ENCODE peak calls at places on chromosomes 5 and 9, in four cellular contexts. One of them, this sample, is unnamed.
A peak's percentile ranks its signal among the peaks of the same experiment; 100 is the strongest.

GRCh38 chr9:69546265-69546664 is 125.9 kb downstream of the APBA1 start:
- DNase-seq in HepG2: peak; percentile 21
- DNase-seq in WTC11: peak; percentile 64
- DNase-seq in K562: no peak
- DNase-seq in this sample: no peak

GRCh38 chr5:146467729-146468128 is 20.6 kb downstream of the TCERG1 start:
- DNase-seq in HepG2: no peak
- DNase-seq in WTC11: no peak
- DNase-seq in K562: no peak
- DNase-seq in this sample: no peak

GRCh38 chr9:6869081-6869948 is 111.5 kb downstream of the KDM4C start:
- DNase-seq in WTC11: no peak
- DNase-seq in HepG2: no peak
- DNase-seq in K562: no peak
- DNase-seq in this sample: no peak

GRCh38 chr9:131013015-131013755 is 4.2 kb downstream of the LAMC3 start:
- DNase-seq in HepG2: no peak
- DNase-seq in WTC11: no peak
- DNase-seq in K562: peak; percentile 62
- DNase-seq in this sample: no peak

GRCh38 chr5:124663101-124663506 is 83.3 kb downstream of the ZNF608 start:
- DNase-seq in K562: peak; percentile 44
- DNase-seq in WTC11: no peak
- DNase-seq in HepG2: peak; percentile 95
- DNase-seq in this sample: no peak

GRCh38 chr5:89028579-89029272 is 145.7 kb upstream of the MEF2C start:
- DNase-seq in K562: no peak
- DNase-seq in HepG2: no peak
- DNase-seq in WTC11: no peak
- DNase-seq in this sample: no peak

GRCh38 chr9:107782381-107782780 is 292.8 kb upstream of the KLF4 start:
- DNase-seq in HepG2: no peak
- DNase-seq in K562: no peak
- DNase-seq in WTC11: no peak
- DNase-seq in this sample: no peak

GRCh38 chr9:3498691-3499090 is 27.1 kb downstream of the RFX3 start:
- DNase-seq in WTC11: no peak
- DNase-seq in K562: no peak
- DNase-seq in HepG2: no peak
- DNase-seq in this sample: no peak

GRCh38 chr5:128513816-128514215 is 24.2 kb downstream of the FBN2 start:
- DNase-seq in WTC11: no peak
- DNase-seq in K562: no peak
- DNase-seq in HepG2: no peak
- DNase-seq in this sample: no peak

GRCh38 chr5:56950626-56951130 is 1.2 kb downstream of the MIER3 start:
- DNase-seq in K562: peak; percentile 65
- DNase-seq in WTC11: peak; percentile 53
- DNase-seq in HepG2: peak; percentile 3
- DNase-seq in this sample: peak; percentile 5

GRCh38 chr9:134358026-134358967 is 32.0 kb downstream of the RXRA start:
- DNase-seq in K562: no peak
- DNase-seq in WTC11: no peak
- DNase-seq in HepG2: no peak
- DNase-seq in this sample: no peak

GRCh38 chr5:142626056-142626455 is 59.8 kb downstream of the FGF1 start:
- DNase-seq in WTC11: no peak
- DNase-seq in K562: no peak
- DNase-seq in HepG2: no peak
- DNase-seq in this sample: no peak

GRCh38 chr9:20640331-20641187 is 18.3 kb upstream of the MLLT3 start:
- DNase-seq in K562: no peak
- DNase-seq in HepG2: no peak
- DNase-seq in WTC11: no peak
- DNase-seq in this sample: peak; percentile 99

GRCh38 chr9:4732890-4733289 is 8.1 kb downstream of the AK3 start:
- DNase-seq in WTC11: no peak
- DNase-seq in K562: no peak
- DNase-seq in HepG2: no peak
- DNase-seq in this sample: no peak

GRCh38 chr5:141560141-141560540 is 58.7 kb downstream of the DIAPH1 start:
- DNase-seq in K562: no peak
- DNase-seq in HepG2: no peak
- DNase-seq in WTC11: no peak
- DNase-seq in this sample: no peak

GRCh38 chr5:68479524-68479923 is 264.0 kb downstream of the PIK3R1 start:
- DNase-seq in WTC11: no peak
- DNase-seq in K562: no peak
- DNase-seq in HepG2: no peak
- DNase-seq in this sample: no peak

GRCh38 chr5:95962785-95963184 is 1.1 kb upstream of the ELL2 start:
- DNase-seq in HepG2: peak; percentile 77
- DNase-seq in K562: peak; percentile 22
- DNase-seq in WTC11: peak; percentile 72
- DNase-seq in this sample: no peak

GRCh38 chr9:38107405-38107804 is 38.4 kb upstream of the SHB start:
- DNase-seq in K562: no peak
- DNase-seq in HepG2: no peak
- DNase-seq in WTC11: no peak
- DNase-seq in this sample: no peak

GRCh38 chr9:85007753-85008152 is 338.2 kb downstream of the NTRK2 start:
- DNase-seq in WTC11: no peak
- DNase-seq in K562: no peak
- DNase-seq in HepG2: no peak
- DNase-seq in this sample: no peak

GRCh38 chr5:82470185-82470584 is 192.0 kb upstream of the RPS23 start:
- DNase-seq in WTC11: no peak
- DNase-seq in K562: no peak
- DNase-seq in HepG2: no peak
- DNase-seq in this sample: no peak

GRCh38 chr5:58188287-58188651 is 271.6 kb downstream of the PLK2 start:
- DNase-seq in K562: no peak
- DNase-seq in WTC11: no peak
- DNase-seq in HepG2: peak; percentile 29
- DNase-seq in this sample: no peak

GRCh38 chr5:157821822-157822622 is 36.9 kb downstream of the CLINT1 start:
- DNase-seq in WTC11: no peak
- DNase-seq in K562: no peak
- DNase-seq in HepG2: peak; percentile 35
- DNase-seq in this sample: no peak

GRCh38 chr5:133980652-133981051 is 12.2 kb upstream of the C5orf15 start:
- DNase-seq in K562: no peak
- DNase-seq in HepG2: no peak
- DNase-seq in WTC11: no peak
- DNase-seq in this sample: no peak

GRCh38 chr5:81786509-81786908 is 35.6 kb upstream of the SSBP2 start:
- DNase-seq in HepG2: no peak
- DNase-seq in WTC11: no peak
- DNase-seq in K562: no peak
- DNase-seq in this sample: no peak

GRCh38 chr5:146072595-146072994 is 32.8 kb downstream of the PLAC8L1 start:
- DNase-seq in HepG2: no peak
- DNase-seq in WTC11: no peak
- DNase-seq in K562: no peak
- DNase-seq in this sample: no peak

GRCh38 chr9:12794024-12794799 is 19.4 kb downstream of the LURAP1L start:
- DNase-seq in HepG2: peak; percentile 35
- DNase-seq in WTC11: no peak
- DNase-seq in K562: no peak
- DNase-seq in this sample: no peak

GRCh38 chr9:78031826-78032598 is 401 bp upstream of the GNAQ start:
- DNase-seq in HepG2: peak; percentile 82
- DNase-seq in K562: peak; percentile 83
- DNase-seq in WTC11: peak; percentile 85
- DNase-seq in this sample: no peak

GRCh38 chr5:81820315-81820636 is 69.4 kb upstream of the SSBP2 start:
- DNase-seq in WTC11: no peak
- DNase-seq in HepG2: no peak
- DNase-seq in K562: no peak
- DNase-seq in this sample: no peak

GRCh38 chr9:120424248-120424647 is 155.7 kb downstream of the CDK5RAP2 start:
- DNase-seq in K562: no peak
- DNase-seq in WTC11: no peak
- DNase-seq in HepG2: no peak
- DNase-seq in this sample: no peak

DNA sequence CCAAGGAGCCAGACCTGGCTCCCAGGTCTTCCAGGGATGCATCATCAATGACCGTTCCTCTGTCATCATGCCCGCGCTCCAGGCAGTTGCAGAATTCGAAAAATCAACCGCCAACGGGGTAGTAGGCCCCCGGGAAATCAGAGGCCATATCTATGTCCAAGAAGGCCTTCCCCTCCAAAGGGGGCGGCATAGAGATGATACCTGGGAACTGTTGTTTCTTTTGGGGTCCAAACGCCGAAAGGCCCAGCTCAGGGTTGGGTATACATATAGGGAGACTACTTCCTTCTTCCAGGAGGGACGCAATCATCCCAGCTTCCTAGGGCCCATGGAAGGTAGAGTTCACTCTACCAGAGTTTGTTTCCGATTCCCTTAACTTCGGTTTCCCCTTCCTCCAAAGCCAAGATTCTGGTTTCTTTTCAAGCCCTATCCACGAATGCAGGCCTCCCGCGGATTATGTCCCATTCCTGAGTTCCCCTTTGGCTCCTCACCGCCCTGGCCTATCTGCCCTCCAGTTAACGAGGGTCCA is 754 bp downstream of the DCAF12 start:
- DNase-seq in HepG2: peak; percentile 21
- DNase-seq in K562: peak; percentile 41
- DNase-seq in WTC11: peak; percentile 16
- DNase-seq in this sample: no peak
- TF ChIP-seq TCF7 in HepG2: no peak
- TF ChIP-seq TCF7 in K562: no peak
- TF ChIP-seq TCF7 in WTC11: no peak
- TF ChIP-seq TCF7 in this sample: no peak

GRCh38 chr9:109705515-109705914 is 74.5 kb upstream of the PALM2AKAP2 start:
- DNase-seq in K562: no peak
- DNase-seq in HepG2: peak; percentile 2
- DNase-seq in WTC11: no peak
- DNase-seq in this sample: no peak

GRCh38 chr9:109707355-109707754 is 72.6 kb upstream of the PALM2AKAP2 start:
- DNase-seq in WTC11: no peak
- DNase-seq in HepG2: no peak
- DNase-seq in K562: no peak
- DNase-seq in this sample: no peak

GRCh38 chr9:109704546-109704945 is 75.5 kb upstream of the PALM2AKAP2 start:
- DNase-seq in HepG2: no peak
- DNase-seq in WTC11: no peak
- DNase-seq in K562: no peak
- DNase-seq in this sample: no peak

GRCh38 chr9:109709881-109710280 is 70.1 kb upstream of the PALM2AKAP2 start:
- DNase-seq in K562: no peak
- DNase-seq in WTC11: no peak
- DNase-seq in HepG2: no peak
- DNase-seq in this sample: no peak

GRCh38 chr9:109708507-109708945 is 71.5 kb upstream of the PALM2AKAP2 start:
- DNase-seq in WTC11: no peak
- DNase-seq in HepG2: no peak
- DNase-seq in K562: no peak
- DNase-seq in this sample: no peak
- TF ChIP-seq TCF7 in WTC11: no peak
- TF ChIP-seq TCF7 in HepG2: no peak
- TF ChIP-seq TCF7 in K562: no peak
- TF ChIP-seq TCF7 in this sample: no peak

DNA sequence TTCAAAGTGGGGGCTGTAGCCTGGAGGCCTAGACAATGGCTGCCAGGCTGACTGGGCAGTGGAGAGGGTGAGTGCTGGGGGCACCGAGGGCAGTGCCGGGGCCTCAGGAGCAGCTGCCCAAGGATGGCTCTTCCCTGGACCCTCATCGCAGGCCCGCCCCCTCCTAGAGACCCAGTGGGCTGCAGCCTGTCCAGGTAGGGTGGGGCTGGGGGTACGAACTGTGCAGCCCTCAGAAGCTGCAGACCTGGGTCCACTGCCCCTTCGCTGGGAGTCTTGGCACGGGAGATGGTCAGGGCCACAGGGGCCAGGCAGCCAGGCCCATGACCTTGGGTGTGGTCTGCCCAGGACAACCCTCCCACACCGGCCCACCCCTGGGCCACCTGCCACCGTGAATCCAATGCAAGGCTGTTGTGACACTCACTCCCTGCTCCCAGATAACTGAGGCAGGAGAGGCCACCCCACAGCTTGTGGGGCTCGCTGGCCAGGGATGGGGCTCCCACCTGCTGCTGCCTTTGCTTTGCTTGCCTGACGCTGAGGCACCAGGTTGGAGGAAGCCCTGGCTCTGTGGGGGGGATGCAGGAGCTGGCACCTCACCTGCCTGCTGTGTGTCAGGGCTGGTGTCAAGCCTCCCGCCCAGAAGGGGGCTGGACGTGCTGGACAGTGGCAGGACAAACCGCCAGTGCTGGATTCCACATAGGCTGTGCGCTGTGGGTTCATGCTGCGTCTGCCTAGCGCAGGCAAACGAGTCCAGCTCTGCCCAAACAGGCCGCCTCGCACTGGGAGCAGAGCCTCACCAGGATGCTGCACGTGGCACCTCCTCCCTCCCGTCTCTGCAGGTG is 23.1 kb upstream of the SLC9A3 start:
- DNase-seq in WTC11: peak; percentile 8
- DNase-seq in K562: no peak
- DNase-seq in HepG2: no peak
- DNase-seq in this sample: no peak
- TF ChIP-seq TCF7 in WTC11: no peak
- TF ChIP-seq TCF7 in K562: no peak
- TF ChIP-seq TCF7 in HepG2: no peak
- TF ChIP-seq TCF7 in this sample: no peak

GRCh38 chr9:65400886-65401285 is 115.9 kb upstream of the FOXD4L5 start:
- DNase-seq in HepG2: no peak
- DNase-seq in WTC11: no peak
- DNase-seq in K562: no peak
- DNase-seq in this sample: no peak
- TF ChIP-seq TCF7 in HepG2: no peak
- TF ChIP-seq TCF7 in WTC11: no peak
- TF ChIP-seq TCF7 in K562: no peak
- TF ChIP-seq TCF7 in this sample: no peak

GRCh38 chr9:93346240-93347112 is 105.0 kb upstream of the FAM120A start:
- DNase-seq in HepG2: no peak
- DNase-seq in K562: no peak
- DNase-seq in WTC11: peak; percentile 62
- DNase-seq in this sample: no peak
- TF ChIP-seq TCF7 in HepG2: no peak
- TF ChIP-seq TCF7 in K562: no peak
- TF ChIP-seq TCF7 in WTC11: no peak
- TF ChIP-seq TCF7 in this sample: no peak

DNA sequence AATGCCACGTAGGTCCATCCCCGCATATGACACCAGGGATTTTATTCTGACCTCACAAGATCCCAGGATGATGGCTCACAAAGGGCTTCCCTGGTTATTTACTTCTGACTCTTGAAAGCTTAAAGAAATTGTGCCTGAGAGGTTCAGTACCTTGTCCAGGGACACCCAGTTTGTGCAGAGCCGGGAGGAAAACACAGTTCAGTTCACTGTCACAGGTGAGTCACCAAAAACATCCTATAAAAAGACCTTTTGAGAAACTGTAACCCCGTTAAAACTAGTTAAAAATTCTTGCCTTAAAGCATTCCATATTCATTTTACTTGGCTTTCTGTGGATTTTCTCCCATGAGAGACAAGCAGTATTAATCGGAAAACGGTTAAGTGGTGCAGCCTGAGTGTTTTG is 56.6 kb downstream of the ZNF510 start:
- DNase-seq in K562: no peak
- DNase-seq in HepG2: no peak
- DNase-seq in WTC11: no peak
- DNase-seq in this sample: no peak
- TF ChIP-seq TCF7 in K562: no peak
- TF ChIP-seq TCF7 in HepG2: no peak
- TF ChIP-seq TCF7 in WTC11: no peak
- TF ChIP-seq TCF7 in this sample: no peak